ENCODE peak calls at places on chromosomes 13 and 19, in six cellular contexts. S is heart left ventricle; L is stimulated activated CD4-positive, alpha-beta T cell treated with anti-CD3 and anti-CD28 coated beads, Interleukin-2, amount 100 ng/mL, for 48 hours; B is uterus; H is GF-D8; X is tibial artery. Z is an unnamed sample.

GRCh38 chr13:94309997-94310842 is 169.3 kb downstream of the DCT start:
- DNase-seq in X (no peak), L (no peak), S (no peak), B (no peak), H (no peak), Z (no peak)

GRCh38 chr13:111460548-111461444 is 140.4 kb downstream of the TEX29 start:
- DNase-seq in S (no peak), B (no peak), X (no peak), H (no peak), L (no peak), Z (no peak)

GRCh38 chr13:77545626-77546412 is 10.3 kb downstream of the SCEL start:
- DNase-seq in S (no peak), B (no peak), X (no peak), L (no peak), H (no peak), Z (no peak)

GRCh38 chr13:41649659-41650058 is 192.3 kb downstream of the RGCC start:
- DNase-seq in B (no peak), X (no peak), H (no peak), S (no peak), L (no peak), Z (no peak)

GRCh38 chr19:4080473-4080872 is 13.8 kb upstream of the ZBTB7A start:
- DNase-seq in B (no peak), S (no peak), X (no peak), L (no peak), H (no peak), Z (no peak)

GRCh38 chr13:73715114-73715909 is 418.9 kb downstream of the KLF12 start:
- DNase-seq in B (no peak), X (no peak), L (peak), H (no peak), S (no peak), Z (no peak)

GRCh38 chr13:49443327-49443688 is 556 bp downstream of the CAB39L start:
- DNase-seq in X (no peak), S (no peak), H (no peak), L (no peak), B (no peak), Z (peak)

GRCh38 chr19:45471866-45472556 is 4.2 kb downstream of the FOSB start:
- DNase-seq in X (no peak), S (no peak), B (no peak), L (no peak), H (no peak), Z (no peak)

GRCh38 chr13:75762967-75763366 is 126.8 kb downstream of the LMO7 start:
- DNase-seq in H (no peak), X (no peak), B (no peak), L (no peak), S (no peak), Z (no peak)

GRCh38 chr19:42202290-42202867 is 15.1 kb downstream of the DEDD2 start:
- DNase-seq in B (no peak), X (no peak), S (no peak), L (no peak), H (no peak), Z (no peak)

GRCh38 chr19:33953023-33953422 is 156.4 kb downstream of the KCTD15 start:
- DNase-seq in S (no peak), H (no peak), L (no peak), B (no peak), X (peak), Z (no peak)

GRCh38 chr13:80121038-80121437 is 219.9 kb downstream of the SPRY2 start:
- DNase-seq in H (no peak), X (no peak), S (no peak), L (no peak), B (no peak), Z (no peak)

GRCh38 chr13:78185700-78186099 is 267.1 kb upstream of the EDNRB start:
- DNase-seq in X (no peak), S (no peak), H (no peak), B (no peak), L (no peak), Z (no peak)

GRCh38 chr13:52924241-52925148 is 76.1 kb upstream of the PCDH8 start:
- DNase-seq in L (no peak), X (no peak), S (no peak), H (no peak), B (no peak), Z (no peak)

GRCh38 chr19:31113250-31113685 is 236.0 kb downstream of the TSHZ3 start:
- DNase-seq in L (no peak), X (no peak), H (no peak), S (no peak), B (no peak), Z (no peak)

GRCh38 chr13:101626925-101627555 is 174.6 kb downstream of the ITGBL1 start:
- DNase-seq in L (no peak), X (no peak), H (no peak), S (no peak), B (no peak), Z (no peak)

GRCh38 chr13:49441846-49442245 is 2.0 kb downstream of the CAB39L start:
- DNase-seq in S (no peak), L (no peak), X (no peak), B (no peak), H (no peak), Z (no peak)

GRCh38 chr19:611506-611869 is 21.8 kb downstream of the HCN2 start:
- DNase-seq in L (peak), S (no peak), X (no peak), B (no peak), H (no peak), Z (no peak)

GRCh38 chr19:43784981-43785808 is 4.4 kb upstream of the KCNN4 start:
- DNase-seq in S (no peak), L (peak), X (peak), H (peak), B (no peak), Z (peak)

GRCh38 chr13:51230473-51231105 is 8.4 kb downstream of the FAM124A start:
- DNase-seq in L (no peak), H (no peak), S (no peak), B (peak), X (no peak), Z (no peak)

GRCh38 chr13:71089105-71089504 is 777.9 kb downstream of the DACH1 start:
- DNase-seq in B (no peak), H (no peak), L (no peak), X (no peak), S (no peak), Z (no peak)

GRCh38 chr19:49588370-49589122 is 2.4 kb upstream of the PRR12 start:
- DNase-seq in L (no peak), S (no peak), X (no peak), H (no peak), B (no peak), Z (no peak)

GRCh38 chr13:44259045-44260042 is 114.3 kb upstream of the SERP2 start:
- DNase-seq in L (peak), H (peak), B (peak), X (no peak), S (no peak), Z (no peak)

GRCh38 chr13:78608705-78609463 is 5.5 kb upstream of the POU4F1 start:
- DNase-seq in B (no peak), L (no peak), X (no peak), H (no peak), S (no peak), Z (peak)

GRCh38 chr19:4512070-4512469 is 6.2 kb downstream of the PLIN4 start:
- DNase-seq in L (no peak), B (no peak), X (no peak), H (no peak), S (no peak), Z (no peak)

GRCh38 chr13:57633950-57634828 is 2.6 kb downstream of the PCDH17 start:
- DNase-seq in H (no peak), L (no peak), B (no peak), X (peak), S (peak), Z (no peak)

GRCh38 chr13:45367358-45367757 is 26.4 kb upstream of the TPT1 start:
- DNase-seq in X (no peak), L (peak), S (no peak), H (no peak), B (peak), Z (no peak)

GRCh38 chr19:48274173-48274572 is 4.3 kb downstream of the ZNF114 start:
- DNase-seq in S (no peak), X (no peak), H (no peak), B (no peak), L (no peak), Z (no peak)

GRCh38 chr13:31968473-31968872 is 63.1 kb upstream of the FRY start:
- DNase-seq in L (no peak), X (no peak), H (peak), S (no peak), B (peak), Z (no peak)

GRCh38 chr13:31328549-31329229 is 128.9 kb downstream of the B3GLCT start:
- DNase-seq in B (no peak), H (no peak), X (no peak), S (no peak), L (no peak), Z (no peak)

GRCh38 chr13:31775686-31776085 is 36.4 kb downstream of the RXFP2 start:
- DNase-seq in B (no peak), H (no peak), S (no peak), L (no peak), X (peak), Z (no peak)

GRCh38 chr13:101919541-101920306 is 467.2 kb downstream of the ITGBL1 start:
- DNase-seq in H (no peak), B (no peak), L (no peak), X (no peak), S (peak), Z (peak)

GRCh38 chr13:23513460-23513859 is 56.8 kb upstream of the TNFRSF19 start:
- DNase-seq in X (no peak), B (no peak), S (no peak), H (no peak), L (no peak), Z (no peak)

GRCh38 chr19:48806818-48807589 is 3.8 kb downstream of the BCAT2 start:
- DNase-seq in L (no peak), X (no peak), S (no peak), B (no peak), H (no peak), Z (peak)

GRCh38 chr13:22357132-22357531 is 686.3 kb downstream of the FGF9 start:
- DNase-seq in B (no peak), X (no peak), H (no peak), S (no peak), L (no peak), Z (no peak)

GRCh38 chr13:66313408-66313807 is 916.7 kb downstream of the PCDH9 start:
- DNase-seq in H (no peak), X (no peak), S (no peak), L (no peak), B (no peak), Z (no peak)

GRCh38 chr19:4064073-4064550 is 2.6 kb downstream of the ZBTB7A start:
- DNase-seq in S (no peak), H (no peak), B (peak), L (no peak), X (no peak), Z (no peak)